ENCODE peak calls at places on chromosome 2, in four cellular contexts. I is fibroblast of lung, U is astrocyte, R is ovary. X is an unnamed sample.

GRCh38 chr2:235049719-235050118 is 97.9 kb downstream of the SH3BP4 start:
- DNase-seq in I (no peak), U (no peak), R (no peak), X (no peak)

GRCh38 chr2:181411105-181411849 is 45.9 kb upstream of the ITGA4 start:
- DNase-seq in I (peak; percentile 12), U (no peak), R (no peak), X (no peak)

GRCh38 chr2:109382236-109382930 is 231.4 kb downstream of the SEPTIN10 start:
- DNase-seq in I (no peak), U (no peak), R (peak; percentile 3), X (no peak)

GRCh38 chr2:67290451-67290991 is 106.6 kb upstream of the ETAA1 start:
- DNase-seq in I (peak; percentile 86), U (peak; percentile 91), R (no peak), X (peak; percentile 99)

GRCh38 chr2:186757009-186757408 is 63.1 kb downstream of the FAM171B start:
- DNase-seq in I (no peak), U (no peak), R (no peak), X (no peak)

GRCh38 chr2:58494059-58494458 is 252.9 kb upstream of the FANCL start:
- DNase-seq in I (no peak), U (no peak), R (no peak), X (no peak)

GRCh38 chr2:135960598-135961551 is 24.6 kb downstream of the DARS1 start:
- DNase-seq in I (peak; percentile 88), U (peak; percentile 80), R (no peak), X (no peak)

GRCh38 chr2:119305497-119306195 is 61.0 kb downstream of the C2orf76 start:
- DNase-seq in I (no peak), U (no peak), R (no peak), X (no peak)

GRCh38 chr2:129877795-129878775 is 101.4 kb upstream of the RAB6C start:
- DNase-seq in I (peak; percentile 65), U (peak; percentile 41), R (peak; percentile 55), X (peak; percentile 13)

GRCh38 chr2:40440835-40441234 is 11.1 kb downstream of the SLC8A1 start:
- DNase-seq in I (no peak), U (no peak), R (no peak), X (no peak)

GRCh38 chr2:11819235-11819729 is 72.8 kb downstream of the LPIN1 start:
- DNase-seq in I (peak; percentile 60), U (no peak), R (no peak), X (no peak)

GRCh38 chr2:110961024-110961423 is 159.7 kb upstream of the BCL2L11 start:
- DNase-seq in I (no peak), U (no peak), R (no peak), X (no peak)

GRCh38 chr2:54704238-54704637 is 19.2 kb upstream of the EML6 start:
- DNase-seq in I (no peak), U (no peak), R (no peak), X (no peak)

GRCh38 chr2:26754539-26754938 is 9.5 kb upstream of the SLC35F6 start:
- DNase-seq in I (no peak), U (no peak), R (no peak), X (no peak)

GRCh38 chr2:69018629-69019227 is 5.7 kb downstream of the ANTXR1 start:
- DNase-seq in I (no peak), U (no peak), R (no peak), X (no peak)

GRCh38 chr2:41870948-41871522 is 176.8 kb upstream of the PKDCC start:
- DNase-seq in I (peak; percentile 20), U (peak; percentile 32), R (no peak), X (no peak)

GRCh38 chr2:58634653-58635347 is 393.7 kb upstream of the FANCL start:
- DNase-seq in I (no peak), U (peak; percentile 8), R (no peak), X (peak; percentile 76)

GRCh38 chr2:234091432-234091879 is 41.0 kb downstream of the SPP2 start:
- DNase-seq in I (peak; percentile 9), U (peak; percentile 37), R (no peak), X (peak; percentile 30)

GRCh38 chr2:173929441-173929840 is 35.7 kb downstream of the SP3 start:
- DNase-seq in I (no peak), U (no peak), R (no peak), X (no peak)
- H3K27me3 ChIP-seq in I (no peaks in the 10 kb centered on the region), U (no peaks in the 10 kb centered on the region), R (no peaks in the 10 kb centered on the region), X (no peaks in the 10 kb centered on the region)

GRCh38 chr2:149827585-149828156 is 240.1 kb upstream of the MMADHC start:
- DNase-seq in I (no peak), U (peak; percentile 5), R (no peak), X (no peak)

GRCh38 chr2:149826471-149827125 is 239.0 kb upstream of the MMADHC start:
- DNase-seq in I (peak; percentile 44), U (peak; percentile 48), R (no peak), X (peak; percentile 60)

GRCh38 chr2:149832256-149832655 is 244.7 kb upstream of the MMADHC start:
- DNase-seq in I (no peak), U (peak; percentile 65), R (no peak), X (no peak)

GRCh38 chr2:149825473-149825872 is 237.9 kb upstream of the MMADHC start:
- DNase-seq in I (no peak), U (no peak), R (no peak), X (peak; percentile 64)

DNA sequence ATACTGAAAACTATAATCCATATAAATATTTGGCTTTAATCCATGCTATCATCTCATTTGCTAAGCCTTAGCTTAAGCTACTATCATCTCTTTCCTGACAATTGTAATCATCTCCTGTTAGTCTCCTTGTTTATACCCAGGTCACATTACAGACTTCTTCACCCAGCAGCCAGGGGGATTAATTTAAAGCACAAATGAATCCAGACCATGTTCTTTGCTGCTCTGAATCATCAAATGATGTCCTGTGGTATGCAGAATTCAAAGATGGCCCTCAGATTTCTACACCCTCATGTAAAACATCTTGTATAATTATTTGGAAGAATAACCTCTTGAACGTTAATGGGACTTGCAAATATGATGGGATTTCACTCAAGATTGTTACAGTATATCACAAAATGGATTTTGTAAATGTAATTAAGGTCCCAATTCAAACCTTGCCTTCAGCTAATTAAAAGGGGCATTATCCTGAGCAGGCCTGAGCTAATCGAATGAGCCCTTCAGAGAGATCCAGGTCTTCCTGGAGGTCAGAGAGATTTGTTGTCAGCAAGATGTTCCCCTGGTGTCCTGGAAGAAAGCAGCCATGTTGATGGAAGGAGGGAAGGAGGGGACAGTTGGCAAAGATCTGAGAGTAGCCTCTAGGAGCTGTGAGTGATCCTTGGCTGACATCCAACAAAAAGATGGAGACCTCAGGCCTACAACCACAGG is 241.1 kb upstream of the MMADHC start:
- DNase-seq in I (no peak), U (no peak), R (no peak), X (no peak)
- H3K27me3 ChIP-seq in I (no peaks in the 10 kb centered on the region), U (no peaks in the 10 kb centered on the region), R (no peaks in the 10 kb centered on the region), X (no peaks in the 10 kb centered on the region)

GRCh38 chr2:72933207-72933606 is 15.9 kb downstream of the EMX1 start:
- DNase-seq in I (no peak), U (no peak), R (no peak), X (no peak)
- H3K27me3 ChIP-seq in I (peaks cover 31% of the 10 kb centered on the region), U (peaks cover 19% of the 10 kb centered on the region), R (no peaks in the 10 kb centered on the region), X (peaks cover 15% of the 10 kb centered on the region)

DNA sequence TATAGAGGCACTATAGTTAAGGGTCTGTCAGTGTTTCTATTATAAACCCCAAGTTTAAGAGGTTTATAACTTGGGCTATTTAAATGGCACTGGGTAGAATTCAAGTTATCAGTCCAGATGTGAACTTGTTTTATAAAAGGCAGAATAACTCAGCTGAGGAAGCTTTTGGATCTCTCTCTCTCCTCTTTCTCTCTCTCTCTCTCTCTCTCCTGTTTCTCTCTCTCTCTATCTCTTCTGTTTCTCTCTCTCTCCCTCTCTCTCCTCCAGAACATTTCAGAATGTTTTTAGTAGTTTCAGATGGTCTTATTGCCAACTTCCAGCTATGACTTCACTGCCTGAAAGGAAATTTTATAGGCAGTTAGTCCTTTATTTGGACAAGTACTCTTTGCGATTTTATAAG is 6.4 kb upstream of the BCL11A start:
- DNase-seq in I (no peak), U (no peak), R (no peak), X (no peak)
- H3K27me3 ChIP-seq in I (peaks cover 16% of the 10 kb centered on the region), U (peaks cover 61% of the 10 kb centered on the region), R (no peaks in the 10 kb centered on the region), X (peaks cover 3% of the 10 kb centered on the region)

DNA sequence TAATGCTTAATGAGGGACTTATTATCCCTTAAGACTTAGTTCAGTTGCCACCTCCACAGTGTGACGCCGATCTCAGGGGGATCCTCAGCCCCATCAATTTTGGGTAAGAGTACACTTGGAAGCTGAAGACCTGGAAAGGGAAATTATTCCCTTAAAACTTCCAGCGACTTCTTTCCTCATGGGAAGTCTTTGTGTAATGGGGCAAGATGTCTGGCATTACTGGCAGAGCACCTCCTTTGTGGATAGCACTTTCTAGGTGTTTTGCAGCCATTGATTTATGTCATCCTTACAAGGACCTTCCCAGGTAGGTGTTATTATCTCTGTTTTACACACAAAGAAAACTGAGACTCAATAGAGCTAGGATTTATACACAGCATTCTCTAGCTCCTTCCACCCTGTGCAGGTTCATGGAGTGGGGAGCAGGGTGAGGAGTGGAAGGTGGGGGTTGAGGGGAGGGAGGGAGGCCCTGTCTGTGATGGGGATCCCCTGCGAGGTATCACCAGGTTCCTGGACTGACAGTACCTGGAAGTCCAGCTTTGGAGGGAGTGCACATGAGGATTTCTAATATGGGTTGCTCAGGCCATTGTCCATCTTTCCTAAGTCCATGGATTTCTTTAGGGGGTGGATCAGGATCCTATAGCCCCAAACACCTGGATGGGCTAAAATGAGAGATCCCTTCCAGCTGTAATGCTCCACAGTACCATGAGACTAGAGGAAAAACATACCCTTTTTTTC is 79.4 kb downstream of the MYCN start:
- DNase-seq in I (no peak), U (no peak), R (no peak), X (no peak)
- H3K27me3 ChIP-seq in I (no peaks in the 10 kb centered on the region), U (no peaks in the 10 kb centered on the region), R (no peaks in the 10 kb centered on the region), X (peaks cover 3% of the 10 kb centered on the region)

GRCh38 chr2:36456227-36456788 is 100.7 kb downstream of the CRIM1 start:
- DNase-seq in I (peak; percentile 86), U (peak; percentile 65), R (peak; percentile 78), X (no peak)

GRCh38 chr2:36458106-36458505 is 102.5 kb downstream of the CRIM1 start:
- DNase-seq in I (no peak), U (no peak), R (no peak), X (no peak)

GRCh38 chr2:36453652-36454051 is 98.1 kb downstream of the CRIM1 start:
- DNase-seq in I (peak; percentile 47), U (no peak), R (no peak), X (no peak)

GRCh38 chr2:36455011-36455410 is 99.4 kb downstream of the CRIM1 start:
- DNase-seq in I (no peak), U (no peak), R (no peak), X (no peak)

GRCh38 chr2:36455788-36456187 is 100.2 kb downstream of the CRIM1 start:
- DNase-seq in I (no peak), U (no peak), R (no peak), X (no peak)
- H3K27me3 ChIP-seq in I (no peaks in the 10 kb centered on the region), U (no peaks in the 10 kb centered on the region), R (no peaks in the 10 kb centered on the region), X (no peaks in the 10 kb centered on the region)

GRCh38 chr2:44999540-44999939 is 9.7 kb downstream of the SIX2 start:
- DNase-seq in I (no peak), U (no peak), R (no peak), X (no peak)
- H3K27me3 ChIP-seq in I (peaks cover 71% of the 10 kb centered on the region), U (peaks cover 95% of the 10 kb centered on the region), R (no peaks in the 10 kb centered on the region), X (no peaks in the 10 kb centered on the region)

GRCh38 chr2:222299926-222300724 is 1.3 kb upstream of the PAX3 start:
- DNase-seq in I (no peak), U (no peak), R (no peak), X (no peak)

GRCh38 chr2:222301296-222301997 is 2.6 kb upstream of the PAX3 start:
- DNase-seq in I (no peak), U (no peak), R (no peak), X (no peak)

GRCh38 chr2:222298311-222299150 is at the start of gene PAX3:
- DNase-seq in I (no peak), U (peak; percentile 88), R (no peak), X (no peak)

GRCh38 chr2:222302178-222303018 is 3.6 kb upstream of the PAX3 start:
- DNase-seq in I (no peak), U (no peak), R (no peak), X (no peak)

GRCh38 chr2:222300725-222301295 is 2.0 kb upstream of the PAX3 start:
- DNase-seq in I (no peak), U (no peak), R (no peak), X (no peak)
- H3K27me3 ChIP-seq in I (peaks cover 99% of the 10 kb centered on the region), U (peaks cover 77% of the 10 kb centered on the region), R (peaks cover 7% of the 10 kb centered on the region), X (peaks cover 91% of the 10 kb centered on the region)

X was measured in bronchial epithelial cell.